ENCODE peak calls at places on chromosomes 1 and 21, in seven cellular contexts. A is Panc1, G is GM20000, L is GM10248, Z is cardiac muscle cell, I is spleen, X is progenitor cell of endocrine pancreas. E is an unnamed sample.

GRCh38 chr1:111789077-111789476 is 33.4 kb downstream of the DDX20 start:
- DNase-seq in A (no peak), G (no peak), L (no peak), Z (peak), I (no peak), X (no peak), E (no peak)

GRCh38 chr1:160251006-160251405 is 11.3 kb downstream of the DCAF8 start:
- DNase-seq in A (no peak), G (no peak), L (no peak), Z (no peak), I (no peak), X (no peak), E (no peak)

GRCh38 chr1:176567190-176567794 is 104.3 kb downstream of the PAPPA2 start:
- DNase-seq in A (no peak), G (no peak), L (no peak), Z (peak), I (no peak), X (no peak), E (no peak)

GRCh38 chr1:239892602-239893001 is 199.1 kb upstream of the FMN2 start:
- DNase-seq in A (no peak), G (no peak), L (no peak), Z (no peak), I (no peak), X (no peak), E (no peak)

GRCh38 chr1:37171651-37172050 is 137.3 kb upstream of the GRIK3 start:
- DNase-seq in A (no peak), G (no peak), L (no peak), Z (no peak), I (no peak), X (no peak), E (no peak)

GRCh38 chr1:1761504-1762376 is 16.5 kb downstream of the NADK start:
- DNase-seq in A (no peak), G (no peak), L (no peak), Z (no peak), I (peak), X (no peak), E (no peak)

GRCh38 chr1:58928514-58928913 is 144.7 kb upstream of the JUN start:
- DNase-seq in A (no peak), G (no peak), L (no peak), Z (no peak), I (no peak), X (no peak), E (no peak)

GRCh38 chr1:91499904-91500755 is 521 bp upstream of the CDC7 start:
- DNase-seq in A (no peak), G (peak), L (no peak), Z (no peak), I (no peak), X (no peak), E (no peak)

GRCh38 chr1:109790735-109791494 is 27.2 kb upstream of the EPS8L3 start:
- DNase-seq in A (no peak), G (peak), L (peak), Z (peak), I (peak), X (no peak), E (peak)

GRCh38 chr1:75991497-75992114 is 59.4 kb upstream of the ASB17 start:
- DNase-seq in A (peak), G (peak), L (peak), Z (peak), I (peak), X (peak), E (peak)

GRCh38 chr1:156148236-156148635 is 5.1 kb upstream of the SEMA4A start:
- DNase-seq in A (no peak), G (no peak), L (no peak), Z (no peak), I (peak), X (no peak), E (no peak)

GRCh38 chr1:2234762-2235113 is 6.6 kb downstream of the SKI start:
- DNase-seq in A (no peak), G (no peak), L (no peak), Z (no peak), I (peak), X (no peak), E (no peak)

GRCh38 chr1:184210048-184210447 is 158.5 kb downstream of the TSEN15 start:
- DNase-seq in A (no peak), G (no peak), L (no peak), Z (peak), I (no peak), X (no peak), E (no peak)

GRCh38 chr1:217892750-217893149 is 261.6 kb downstream of the SPATA17 start:
- DNase-seq in A (no peak), G (no peak), L (no peak), Z (no peak), I (no peak), X (no peak), E (no peak)

GRCh38 chr1:162389021-162389818 is 7.7 kb downstream of the C1orf226 start:
- DNase-seq in A (no peak), G (no peak), L (no peak), Z (peak), I (no peak), X (no peak), E (no peak)

GRCh38 chr21:37848721-37849490 is 67.4 kb downstream of the KCNJ6 start:
- DNase-seq in A (no peak), G (no peak), L (no peak), Z (peak), I (no peak), X (no peak), E (no peak)

GRCh38 chr1:5811419-5811818 is 180.8 kb downstream of the NPHP4 start:
- DNase-seq in A (no peak), G (no peak), L (no peak), Z (no peak), I (no peak), X (no peak), E (no peak)

GRCh38 chr1:148318123-148318899 is 164.8 kb downstream of the PPIAL4G start:
- DNase-seq in A (no peak), G (peak), L (peak), Z (peak), I (peak), X (no peak), E (peak)

GRCh38 chr1:9164537-9164910 is 35.6 kb upstream of the GPR157 start:
- DNase-seq in A (no peak), G (no peak), L (no peak), Z (no peak), I (no peak), X (no peak), E (no peak)

GRCh38 chr1:35930593-35931423 is at the start of gene AGO3:
- DNase-seq in A (peak), G (peak), L (peak), Z (peak), I (peak), X (peak), E (peak)

GRCh38 chr21:36780861-36781260 is 81.9 kb downstream of the SIM2 start:
- DNase-seq in A (no peak), G (no peak), L (no peak), Z (no peak), I (no peak), X (no peak), E (no peak)

GRCh38 chr1:182614796-182615451 is 10.7 kb upstream of the RGS16 start:
- DNase-seq in A (no peak), G (peak), L (peak), Z (peak), I (peak), X (no peak), E (peak)

GRCh38 chr21:46634966-46635323 is 529 bp upstream of the PRMT2 start:
- DNase-seq in A (no peak), G (peak), L (peak), Z (peak), I (no peak), X (no peak), E (no peak)

GRCh38 chr1:2025491-2025981 is 6.4 kb downstream of the GABRD start:
- DNase-seq in A (no peak), G (no peak), L (no peak), Z (no peak), I (peak), X (no peak), E (no peak)

GRCh38 chr1:173195596-173196088 is 11.5 kb downstream of the TNFSF4 start:
- DNase-seq in A (no peak), G (peak), L (peak), Z (no peak), I (peak), X (no peak), E (no peak)

GRCh38 chr1:169949139-169949538 is 55.4 kb upstream of the SCYL3 start:
- DNase-seq in A (no peak), G (peak), L (peak), Z (peak), I (no peak), X (no peak), E (no peak)

GRCh38 chr1:69993787-69994186 is 211.6 kb downstream of the LRRC40 start:
- DNase-seq in A (no peak), G (no peak), L (no peak), Z (peak), I (no peak), X (no peak), E (no peak)

GRCh38 chr1:85884372-85885035 is 176.3 kb upstream of the ZNHIT6 start:
- DNase-seq in A (peak), G (peak), L (no peak), Z (peak), I (no peak), X (no peak), E (no peak)
- TF ChIP-seq CTCF in A (peak), G (no peak), L (no peak), Z (peak), I (no peak), X (peak), E (peak)

GRCh38 chr1:207052736-207053545 is at the start of gene PFKFB2:
- DNase-seq in A (peak), G (peak), L (peak), Z (peak), I (peak), X (peak), E (peak)
- TF ChIP-seq CTCF in A (no peak), G (no peak), L (no peak), Z (no peak), I (peak), X (peak), E (peak)

GRCh38 chr1:211632117-211632807 is 43.2 kb downstream of the NEK2 start:
- DNase-seq in A (no peak), G (no peak), L (no peak), Z (peak), I (peak), X (no peak), E (no peak)

GRCh38 chr1:211628446-211628845 is 47.0 kb downstream of the NEK2 start:
- DNase-seq in A (no peak), G (no peak), L (no peak), Z (no peak), I (no peak), X (no peak), E (no peak)

GRCh38 chr1:211632808-211633522 is 42.5 kb downstream of the NEK2 start:
- DNase-seq in A (no peak), G (no peak), L (no peak), Z (peak), I (peak), X (no peak), E (no peak)

GRCh38 chr1:211631168-211631567 is 44.3 kb downstream of the NEK2 start:
- DNase-seq in A (no peak), G (no peak), L (no peak), Z (no peak), I (peak), X (no peak), E (no peak)

DNA sequence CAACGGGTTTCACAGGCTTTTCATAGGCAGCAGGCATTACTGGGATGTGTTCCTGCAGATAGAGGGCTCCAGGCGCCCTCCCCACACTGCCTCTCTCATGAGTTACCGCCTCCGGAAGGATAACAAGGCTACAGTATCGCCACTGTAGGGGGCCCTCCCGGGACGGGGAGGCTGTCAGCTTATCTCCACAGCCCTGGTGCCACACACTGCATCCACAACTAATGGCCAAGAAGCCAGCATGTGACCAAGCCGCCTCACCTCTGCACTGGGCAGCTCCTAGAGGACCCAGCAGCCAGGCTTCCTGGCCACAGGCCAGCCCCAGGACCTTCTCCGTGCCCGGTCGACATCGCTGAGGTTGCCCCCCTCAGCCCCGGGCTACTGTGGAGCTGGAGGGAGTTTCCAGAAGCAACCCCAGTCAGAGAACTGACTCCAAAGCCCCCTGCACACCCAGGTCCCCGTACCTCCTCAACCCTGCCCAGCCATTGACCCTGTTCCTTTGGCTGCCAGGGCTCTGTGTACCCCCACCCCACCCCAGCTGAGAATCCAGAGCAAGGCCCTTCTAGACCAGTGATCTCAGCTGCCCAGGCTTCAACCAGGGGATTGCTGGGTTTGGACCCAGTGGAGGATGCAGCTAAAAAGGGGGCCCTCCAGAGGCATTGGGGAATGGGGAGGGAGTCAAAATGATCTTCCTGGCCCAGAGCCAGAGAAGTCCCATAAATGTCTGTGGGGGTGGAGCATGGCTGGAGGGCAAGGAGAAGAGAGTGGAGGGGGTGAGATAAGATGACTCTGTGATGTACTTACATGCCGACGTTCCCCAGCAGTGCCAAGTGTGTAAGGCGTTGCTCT is 45.0 kb downstream of the NEK2 start:
- DNase-seq in A (no peak), G (no peak), L (no peak), Z (peak), I (peak), X (no peak), E (no peak)
- TF ChIP-seq CTCF in A (no peak), G (no peak), L (no peak), Z (peak), I (peak), X (no peak), E (no peak)

DNA sequence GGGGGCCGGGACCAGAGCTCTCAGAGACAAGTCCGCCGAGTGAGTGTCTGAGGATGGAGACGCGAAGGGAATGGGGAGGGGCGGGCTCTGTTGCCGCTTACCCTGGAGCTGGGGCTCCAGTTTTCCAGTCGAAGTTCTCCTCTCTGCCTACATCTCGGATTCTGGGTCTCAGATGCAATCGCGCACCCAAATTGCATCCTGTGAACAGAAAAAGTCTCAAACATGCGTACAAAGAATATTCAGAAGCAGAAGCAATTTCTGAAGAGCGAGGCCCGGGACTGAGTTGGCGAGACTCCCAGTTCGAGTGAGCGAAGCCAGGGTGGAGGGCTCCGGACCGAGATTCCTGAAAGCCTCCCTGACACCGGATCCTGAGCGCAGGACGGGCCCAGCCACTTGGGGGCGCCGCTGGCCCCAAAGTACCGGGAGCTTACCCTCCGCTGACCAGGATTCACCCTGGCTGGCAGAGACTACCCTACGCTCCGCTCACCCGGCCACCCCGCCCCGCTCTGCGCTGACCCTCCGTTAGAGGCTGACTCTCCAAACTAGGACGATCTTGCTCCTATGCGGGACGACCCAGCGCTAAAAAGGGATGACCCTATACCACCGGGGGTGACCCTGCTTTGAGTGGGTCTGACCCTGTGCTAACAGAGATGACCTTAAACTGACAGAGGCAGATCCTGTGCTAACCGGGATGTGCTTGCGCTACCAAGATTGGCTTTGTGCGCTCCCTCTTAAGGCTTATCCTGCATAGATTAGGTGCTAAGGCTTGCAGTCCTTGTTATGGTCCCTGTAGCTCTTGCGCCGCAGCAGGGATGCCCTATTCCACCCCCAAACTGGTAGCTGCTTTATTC is 12.1 kb downstream of the FOXD2 start:
- DNase-seq in A (no peak), G (peak), L (no peak), Z (peak), I (no peak), X (peak), E (peak)
- TF ChIP-seq CTCF in A (peak), G (peak), L (peak), Z (peak), I (peak), X (peak), E (peak)

GRCh38 chr1:192668434-192668983 is 32.6 kb downstream of the RGS13 start:
- DNase-seq in A (no peak), G (no peak), L (no peak), Z (no peak), I (no peak), X (no peak), E (no peak)
- TF ChIP-seq CTCF in A (no peak), G (no peak), L (no peak), Z (no peak), I (no peak), X (no peak), E (no peak)

DNA sequence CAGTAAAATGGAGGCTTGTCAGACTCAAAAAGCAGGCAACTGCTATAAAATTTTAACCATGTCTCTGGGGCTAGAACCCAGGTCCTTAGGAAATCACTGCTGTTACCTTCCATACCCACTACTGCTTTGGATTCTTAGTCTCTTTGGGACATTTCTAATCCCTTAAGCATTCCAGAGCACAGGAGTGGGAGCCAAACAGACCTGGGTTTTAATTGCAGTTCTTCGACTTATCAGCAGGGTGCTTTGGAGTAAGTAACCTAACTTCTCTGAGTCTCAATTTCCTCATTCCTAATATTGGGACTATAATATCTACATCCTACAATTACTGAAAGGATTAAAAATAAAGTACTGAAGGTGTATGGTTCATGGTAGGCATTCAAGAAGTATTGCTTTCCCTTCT is 161.0 kb upstream of the BEND5 start:
- DNase-seq in A (no peak), G (no peak), L (no peak), Z (no peak), I (no peak), X (no peak), E (no peak)
- TF ChIP-seq CTCF in A (no peak), G (no peak), L (no peak), Z (no peak), I (no peak), X (no peak), E (no peak)

E was measured in endothelial cell.